ENCODE peak calls at places on chromosomes 3 and 15, in six cellular contexts. F is Panc1, L is OCI-LY7, V is lung, E is aorta, Y is A673. A is an unnamed sample.

GRCh38 chr3:41673643-41674042 is 288.3 kb downstream of the ULK4 start:
- DNase-seq in F (no peak), L (no peak), V (no peak), E (no peak), Y (no peak), A (no peak)

GRCh38 chr3:144104146-144104545 is 132.5 kb downstream of the DIPK2A start:
- DNase-seq in F (no peak), L (no peak), V (no peak), E (no peak), Y (no peak), A (no peak)

GRCh38 chr15:34732430-34732829 is 22.4 kb downstream of the GJD2 start:
- DNase-seq in F (no peak), L (no peak), V (no peak), E (no peak), Y (no peak), A (no peak)

GRCh38 chr3:193452338-193452737 is 73.8 kb upstream of the ATP13A5 start:
- DNase-seq in F (no peak), L (no peak), V (no peak), E (no peak), Y (peak; percentile 33), A (peak; percentile 82)

GRCh38 chr3:101544181-101544850 is 17.4 kb upstream of the TRMT10C start:
- DNase-seq in F (no peak), L (no peak), V (no peak), E (no peak), Y (no peak), A (no peak)

GRCh38 chr3:153173758-153174516 is 11.9 kb downstream of the RAP2B start:
- DNase-seq in F (no peak), L (peak; percentile 13), V (no peak), E (no peak), Y (no peak), A (no peak)

GRCh38 chr3:115835946-115836345 is 212.6 kb downstream of the GAP43 start:
- DNase-seq in F (no peak), L (no peak), V (no peak), E (no peak), Y (no peak), A (no peak)

GRCh38 chr3:140023616-140024530 is 88.9 kb downstream of the CLSTN2 start:
- DNase-seq in F (no peak), L (no peak), V (no peak), E (peak; percentile 84), Y (no peak), A (no peak)

GRCh38 chr3:100149130-100149529 is 34.8 kb upstream of the FILIP1L start:
- DNase-seq in F (no peak), L (no peak), V (no peak), E (no peak), Y (no peak), A (no peak)

GRCh38 chr15:61951949-61952348 is 108.3 kb downstream of the VPS13C start:
- DNase-seq in F (no peak), L (no peak), V (no peak), E (no peak), Y (peak; percentile 15), A (no peak)

GRCh38 chr3:155492841-155493240 is 199.4 kb upstream of the STRIT1 start:
- DNase-seq in F (no peak), L (no peak), V (no peak), E (no peak), Y (no peak), A (no peak)

GRCh38 chr3:71441217-71441924 is 142.2 kb downstream of the FOXP1 start:
- DNase-seq in F (no peak), L (no peak), V (peak; percentile 64), E (no peak), Y (no peak), A (peak; percentile 72)

GRCh38 chr3:56042326-56042951 is 425.8 kb downstream of the ERC2 start:
- DNase-seq in F (peak; percentile 13), L (peak; percentile 19), V (no peak), E (no peak), Y (peak; percentile 63), A (peak; percentile 61)

GRCh38 chr3:136624381-136624780 is 127.8 kb downstream of the STAG1 start:
- DNase-seq in F (no peak), L (no peak), V (no peak), E (no peak), Y (no peak), A (no peak)

GRCh38 chr15:20345401-20345958 is 196.1 kb downstream of the GOLGA6L6 start:
- DNase-seq in F (no peak), L (no peak), V (peak; percentile 30), E (peak; percentile 81), Y (no peak), A (no peak)

GRCh38 chr3:61250784-61251173 is 473 bp downstream of the FHIT start:
- DNase-seq in F (no peak), L (peak; percentile 43), V (peak; percentile 30), E (no peak), Y (peak; percentile 0), A (no peak)

GRCh38 chr15:100284701-100285100 is 57.1 kb downstream of the ADAMTS17 start:
- DNase-seq in F (no peak), L (no peak), V (peak; percentile 44), E (peak; percentile 45), Y (no peak), A (no peak)

GRCh38 chr3:98521897-98522537 is 685 bp downstream of the CLDND1 start:
- DNase-seq in F (peak; percentile 20), L (peak; percentile 55), V (peak; percentile 39), E (no peak), Y (peak; percentile 35), A (peak; percentile 73)

GRCh38 chr3:3170998-3171397 is 8.5 kb downstream of the CRBN start:
- DNase-seq in F (peak; percentile 13), L (peak; percentile 27), V (no peak), E (no peak), Y (peak; percentile 56), A (peak; percentile 61)

GRCh38 chr15:56320861-56321260 is 44.4 kb upstream of the TEX9 start:
- DNase-seq in F (no peak), L (no peak), V (no peak), E (no peak), Y (no peak), A (no peak)

GRCh38 chr3:170277833-170278586 is 55.8 kb downstream of the PRKCI start:
- DNase-seq in F (no peak), L (peak; percentile 9), V (no peak), E (no peak), Y (no peak), A (peak; percentile 39)

GRCh38 chr3:183555541-183556081 is at the start of gene KLHL6:
- DNase-seq in F (no peak), L (peak; percentile 93), V (no peak), E (no peak), Y (no peak), A (peak; percentile 94)

DNA sequence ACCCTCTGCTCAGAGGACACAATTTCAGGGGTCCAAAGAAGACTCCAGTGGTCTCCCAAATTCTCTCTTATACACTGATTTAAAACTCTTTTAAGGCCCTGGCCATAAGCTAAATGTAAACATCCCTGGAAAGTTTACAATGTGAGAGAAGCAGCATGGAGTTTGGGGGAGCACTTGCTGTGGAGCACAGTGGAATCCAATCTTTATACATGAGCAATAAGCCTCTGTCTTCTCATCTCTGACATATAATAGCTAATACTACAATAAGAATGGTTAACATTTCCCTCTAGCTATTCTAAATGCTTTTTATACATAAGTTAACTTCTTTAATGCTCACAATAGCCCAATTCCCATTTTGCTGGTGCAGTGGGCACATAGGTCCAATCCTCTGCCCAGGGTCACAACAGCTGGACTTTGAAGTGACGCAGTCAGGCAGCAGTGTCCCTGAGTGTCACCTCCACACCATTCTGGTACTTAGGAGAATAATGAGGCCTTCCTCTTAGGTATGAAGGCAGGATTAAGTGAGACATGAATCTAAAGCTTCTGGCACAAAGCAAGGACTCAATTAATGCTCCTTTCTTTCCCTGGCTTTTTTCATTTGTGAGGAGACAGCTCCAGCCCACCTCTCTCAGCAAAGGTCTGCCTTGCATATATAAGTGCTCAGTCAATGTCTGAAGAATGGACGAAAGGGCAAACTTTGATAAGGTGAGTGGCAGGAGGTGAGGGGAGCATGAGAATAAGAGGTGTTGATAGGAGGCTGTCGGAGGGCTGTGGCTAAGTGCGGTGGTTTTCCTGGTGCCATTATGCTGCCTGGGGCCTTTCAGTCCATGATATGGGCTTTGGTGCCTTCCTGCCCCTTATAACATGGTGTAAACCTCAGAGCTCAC is 26.3 kb downstream of the CCNL1 start:
- DNase-seq in F (no peak), L (no peak), V (no peak), E (no peak), Y (no peak), A (no peak)
- H3K4me1 ChIP-seq in F (peaks cover 44% of the 10 kb centered on the region), L (peaks cover 19% of the 10 kb centered on the region), V (peaks cover 21% of the 10 kb centered on the region), E (peaks cover 8% of the 10 kb centered on the region), Y (peaks cover 52% of the 10 kb centered on the region), A (peaks cover 2% of the 10 kb centered on the region)

DNA sequence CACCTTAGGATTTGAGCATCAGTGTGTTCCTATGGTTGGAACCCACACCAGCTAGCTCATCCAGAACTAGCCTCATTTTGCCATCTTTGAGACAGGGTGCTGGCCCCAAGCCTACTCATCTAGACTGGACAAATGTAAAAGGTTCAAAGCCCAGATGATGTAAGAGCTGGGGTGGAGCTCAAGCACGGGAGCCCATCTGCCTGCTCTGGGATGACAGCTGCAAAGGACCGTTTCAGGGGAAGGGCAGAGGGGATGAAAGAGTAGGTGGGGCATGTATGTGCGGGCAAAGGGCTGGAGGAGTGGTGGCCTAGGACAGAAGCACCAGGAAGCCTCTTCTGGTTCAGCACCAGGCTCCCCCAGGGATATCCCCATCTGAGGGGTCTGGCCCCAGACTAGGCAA is 15.8 kb downstream of the CLK3 start:
- DNase-seq in F (no peak), L (no peak), V (no peak), E (no peak), Y (no peak), A (no peak)
- H3K4me1 ChIP-seq in F (no peaks in the 10 kb centered on the region), L (peaks cover 24% of the 10 kb centered on the region), V (peaks cover 3% of the 10 kb centered on the region), E (no peaks in the 10 kb centered on the region), Y (no peaks in the 10 kb centered on the region), A (peaks cover 31% of the 10 kb centered on the region)

GRCh38 chr3:13109516-13109915 is 36.3 kb upstream of the IQSEC1 start:
- DNase-seq in F (no peak), L (no peak), V (no peak), E (no peak), Y (no peak), A (no peak)

GRCh38 chr3:13106308-13106970 is 33.2 kb upstream of the IQSEC1 start:
- DNase-seq in F (peak; percentile 69), L (no peak), V (no peak), E (peak; percentile 17), Y (no peak), A (no peak)

GRCh38 chr3:13108861-13109260 is 35.6 kb upstream of the IQSEC1 start:
- DNase-seq in F (no peak), L (no peak), V (no peak), E (peak; percentile 69), Y (no peak), A (no peak)

GRCh38 chr3:13105851-13106250 is 32.6 kb upstream of the IQSEC1 start:
- DNase-seq in F (no peak), L (no peak), V (no peak), E (peak; percentile 19), Y (no peak), A (no peak)

DNA sequence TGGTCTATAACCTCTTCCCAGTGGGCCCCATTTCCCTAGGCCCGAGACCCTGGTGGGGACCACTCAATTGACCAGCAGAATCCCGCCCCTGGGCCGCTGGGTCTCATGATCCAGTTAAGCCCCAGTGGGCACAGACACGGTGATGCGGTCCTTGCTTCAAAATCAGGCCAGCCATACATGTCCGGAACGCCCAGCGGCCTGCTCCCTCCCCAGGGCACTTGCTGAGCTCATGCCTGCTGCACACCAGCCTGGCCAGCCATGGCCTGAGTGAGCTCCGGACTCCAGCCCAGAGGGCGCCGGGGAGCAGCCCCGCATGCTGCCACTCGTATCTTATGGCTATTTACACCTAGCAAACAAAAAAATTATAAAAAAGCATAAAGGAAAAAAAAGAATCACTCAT is 34.4 kb upstream of the IQSEC1 start:
- DNase-seq in F (no peak), L (no peak), V (no peak), E (peak; percentile 64), Y (no peak), A (no peak)
- H3K4me1 ChIP-seq in F (peaks cover 47% of the 10 kb centered on the region), L (peaks cover 28% of the 10 kb centered on the region), V (peaks cover 12% of the 10 kb centered on the region), E (no peaks in the 10 kb centered on the region), Y (no peaks in the 10 kb centered on the region), A (no peaks in the 10 kb centered on the region)

GRCh38 chr15:66700412-66700801 is 1.6 kb upstream of the SMAD6 start:
- DNase-seq in F (no peak), L (peak; percentile 46), V (no peak), E (no peak), Y (peak; percentile 35), A (peak; percentile 54)
- H3K4me1 ChIP-seq in F (peaks cover 32% of the 10 kb centered on the region), L (peaks cover 38% of the 10 kb centered on the region), V (peaks cover 2% of the 10 kb centered on the region), E (no peaks in the 10 kb centered on the region), Y (peaks cover 21% of the 10 kb centered on the region), A (peaks cover 22% of the 10 kb centered on the region)